ENCODE peak calls at places on chromosomes 16 and 17, in five cellular contexts. N is activated CD8-positive, alpha-beta memory T cell treated with anti-CD3 and anti-CD28 coated beads, Interleukin-2, amount 10 ng/mL, durations not matched to agents 7 days and 5 days; Y is sciatic nerve; I is upper lobe of right lung; O is activated CD4-positive, CD25-positive, alpha-beta regulatory T cell treated with anti-CD3 and anti-CD28 coated beads, Interleukin-2, amount 50 U/mL, for 24 hours. U is an unnamed sample.

GRCh38 chr16:84569382-84569987 is 48.4 kb downstream of the COTL1 start:
- ATAC-seq in I (peak; percentile 85), O (no peak), Y (peak; percentile 42), N (no peak), U (no peak)

GRCh38 chr17:40597168-40598020 is 32.1 kb upstream of the CCR7 start:
- ATAC-seq in Y (no peak), N (no peak), I (no peak), O (peak; percentile 3), U (peak; percentile 6)

GRCh38 chr17:72977768-72978417 is 114.6 kb downstream of the SLC39A11 start:
- ATAC-seq in N (no peak), O (no peak), I (peak; percentile 64), Y (peak; percentile 13), U (no peak)

GRCh38 chr17:76078859-76079576 is at the start of gene ZACN:
- ATAC-seq in I (no peak), O (no peak), Y (no peak), N (no peak), U (no peak)

GRCh38 chr16:66979011-66979717 is 9.2 kb upstream of the CES4A start:
- ATAC-seq in I (peak; percentile 85), O (no peak), N (no peak), Y (peak; percentile 56), U (no peak)

GRCh38 chr17:80114758-80115157 is 13.4 kb downstream of the GAA start:
- ATAC-seq in O (no peak), I (no peak), Y (no peak), N (no peak), U (no peak)

GRCh38 chr16:80899804-80900592 is 95.6 kb upstream of the CDYL2 start:
- ATAC-seq in I (peak; percentile 83), N (no peak), O (no peak), Y (peak; percentile 96), U (no peak)

GRCh38 chr16:88713568-88714419 is 7.5 kb downstream of the CTU2 start:
- ATAC-seq in I (peak; percentile 17), N (no peak), O (peak; percentile 33), Y (no peak), U (peak; percentile 37)

GRCh38 chr17:60909405-60909804 is 231.8 kb downstream of the BCAS3 start:
- ATAC-seq in Y (no peak), O (no peak), I (no peak), N (no peak), U (no peak)

GRCh38 chr17:48997827-48998556 is 807 bp downstream of the IGF2BP1 start:
- ATAC-seq in N (no peak), Y (no peak), I (no peak), O (no peak), U (no peak)

GRCh38 chr16:12296991-12297390 is 320.5 kb downstream of the SNX29 start:
- ATAC-seq in I (no peak), O (no peak), N (no peak), Y (no peak), U (no peak)

GRCh38 chr17:50636145-50636803 is 1.6 kb downstream of the ABCC3 start:
- ATAC-seq in N (no peak), Y (no peak), I (no peak), O (no peak), U (no peak)

GRCh38 chr16:28149016-28149888 is 62.5 kb downstream of the XPO6 start:
- ATAC-seq in Y (no peak), O (no peak), N (peak; percentile 62), I (peak; percentile 57), U (peak; percentile 50)

GRCh38 chr16:4081577-4082021 is 34.6 kb downstream of the ADCY9 start:
- ATAC-seq in Y (peak; percentile 55), I (no peak), N (peak; percentile 14), O (no peak), U (peak; percentile 74)

GRCh38 chr17:39722965-39723848 is 7.1 kb downstream of the MIEN1 start:
- ATAC-seq in Y (peak; percentile 35), O (no peak), N (peak; percentile 49), I (peak; percentile 42), U (peak; percentile 26)

GRCh38 chr17:17042381-17042736 is at the start of gene MPRIP:
- ATAC-seq in I (no peak), O (peak; percentile 19), N (no peak), Y (no peak), U (peak; percentile 10)

GRCh38 chr17:82492647-82493516 is 26.6 kb upstream of the FOXK2 start:
- ATAC-seq in N (no peak), I (no peak), Y (no peak), O (no peak), U (no peak)

GRCh38 chr16:87765473-87765775 is 362 bp downstream of the KLHDC4 start:
- ATAC-seq in I (peak; percentile 50), Y (peak; percentile 59), O (peak; percentile 46), N (peak; percentile 67), U (peak; percentile 42)

GRCh38 chr17:4142107-4142900 is 526 bp downstream of the ZZEF1 start:
- ATAC-seq in I (peak; percentile 16), Y (no peak), O (peak; percentile 0), N (peak; percentile 20), U (peak; percentile 7)

GRCh38 chr16:62363451-62363850 is 327.2 kb upstream of the CDH8 start:
- ATAC-seq in I (no peak), Y (no peak), O (no peak), N (no peak), U (no peak)

GRCh38 chr17:2025622-2026309 is 632 bp upstream of the RTN4RL1 start:
- ATAC-seq in Y (peak; percentile 43), O (no peak), N (no peak), I (peak; percentile 43), U (no peak)

GRCh38 chr17:39096435-39097158 is 54.8 kb downstream of the PLXDC1 start:
- ATAC-seq in O (no peak), Y (peak; percentile 58), N (peak; percentile 57), I (peak; percentile 19), U (peak; percentile 31)

GRCh38 chr17:8105957-8106398 is 12.3 kb downstream of the ALOXE3 start:
- ATAC-seq in O (no peak), I (no peak), N (no peak), Y (no peak), U (no peak)